ENCODE peak calls at places on chromosomes 4 and X, in six cellular contexts. K is H1, X is K562, T is GM12878, E is HepG2, W is SK-N-SH. J is an unnamed sample. For H4K20me1, the result is how much of the 10 kb centered on the place peaks cover.

GRCh38 chrX:48996969-48997368 is 5.1 kb downstream of the GRIPAP1 start:
- DNase-seq in E (no peak), X (peak), T (no peak), K (no peak), W (no peak), J (no peak)

GRCh38 chrX:334971-335757 is 16.6 kb upstream of the GTPBP6 start:
- DNase-seq in W (no peak), T (no peak), X (no peak), E (no peak), K (no peak), J (no peak)

GRCh38 chrX:10156199-10157031 is at the start of gene CLCN4:
- DNase-seq in K (no peak), W (peak), X (no peak), E (peak), T (no peak), J (peak)

GRCh38 chr4:180101348-180102083 is 2141.7 kb upstream of the TENM3 start:
- DNase-seq in E (no peak), T (no peak), K (no peak), X (no peak), W (no peak), J (no peak)

GRCh38 chr4:53490965-53491622 is 100.2 kb downstream of the LNX1 start:
- DNase-seq in X (peak), W (peak), E (peak), K (no peak), T (no peak), J (peak)

GRCh38 chr4:53185853-53186590 is 179.8 kb downstream of the SCFD2 start:
- DNase-seq in W (no peak), T (no peak), E (no peak), X (no peak), K (no peak), J (no peak)

GRCh38 chrX:98357146-98357545 is 1473.4 kb downstream of the RPA4 start:
- DNase-seq in T (no peak), X (no peak), W (no peak), E (no peak), K (no peak), J (no peak)

GRCh38 chr4:129092636-129093172 is 635 bp downstream of the SCLT1 start:
- DNase-seq in K (no peak), W (no peak), E (no peak), X (no peak), T (no peak), J (no peak)

GRCh38 chr4:183905593-183906485 is 732 bp downstream of the STOX2 start:
- DNase-seq in K (peak), X (no peak), W (peak), E (no peak), T (no peak), J (no peak)

GRCh38 chr4:184114431-184114830 is 103.2 kb downstream of the ENPP6 start:
- DNase-seq in T (no peak), W (no peak), K (no peak), E (no peak), X (peak), J (no peak)

GRCh38 chr4:76748649-76749048 is 149.3 kb downstream of the SOWAHB start:
- DNase-seq in K (no peak), E (peak), W (peak), X (no peak), T (no peak), J (no peak)

GRCh38 chr4:111027526-111027925 is 404.6 kb upstream of the PITX2 start:
- DNase-seq in K (no peak), W (no peak), X (no peak), E (no peak), T (no peak), J (no peak)

GRCh38 chr4:182307746-182308145 is 64.5 kb downstream of the TENM3 start:
- DNase-seq in X (no peak), T (no peak), K (no peak), E (no peak), W (no peak), J (peak)

GRCh38 chr4:15451181-15451865 is 18.4 kb upstream of the CC2D2A start:
- DNase-seq in K (no peak), X (no peak), W (no peak), T (no peak), E (no peak), J (no peak)

GRCh38 chrX:65866146-65866545 is 173.7 kb downstream of the VSIG4 start:
- DNase-seq in K (no peak), T (peak), W (no peak), E (no peak), X (no peak), J (no peak)

GRCh38 chrX:140510306-140510676 is 5.4 kb upstream of the SOX3 start:
- DNase-seq in W (peak), E (no peak), X (no peak), K (no peak), T (no peak), J (no peak)

GRCh38 chr4:20577702-20578101 is 122.6 kb upstream of the PACRGL start:
- DNase-seq in T (no peak), K (no peak), E (no peak), W (no peak), X (no peak), J (no peak)

GRCh38 chrX:26411045-26411444 is 195.1 kb downstream of the MAGEB5 start:
- DNase-seq in W (no peak), K (no peak), X (no peak), E (no peak), T (no peak), J (no peak)

GRCh38 chrX:151889451-151889850 is 23.2 kb upstream of the MAGEA4 start:
- DNase-seq in W (no peak), E (no peak), K (no peak), X (no peak), T (no peak), J (no peak)

GRCh38 chr4:108940086-108941033 is 177.5 kb upstream of the ETNPPL start:
- DNase-seq in K (no peak), T (no peak), E (no peak), X (no peak), W (no peak), J (no peak)

GRCh38 chr4:107392951-107393350 is 327.1 kb downstream of the PAPSS1 start:
- DNase-seq in T (no peak), E (no peak), W (peak), X (no peak), K (no peak), J (no peak)

GRCh38 chrX:154779261-154779660 is 16.6 kb downstream of the DKC1 start:
- DNase-seq in E (no peak), K (no peak), W (no peak), X (no peak), T (no peak), J (no peak)

GRCh38 chr4:147596976-147597375 is 20.2 kb upstream of the TMEM184C start:
- DNase-seq in K (no peak), T (no peak), X (no peak), E (no peak), W (no peak), J (no peak)

GRCh38 chr4:186653973-186654372 is 69.7 kb downstream of the FAT1 start:
- DNase-seq in E (no peak), K (no peak), X (no peak), W (no peak), T (no peak), J (no peak)

GRCh38 chr4:42906906-42907774 is 14.6 kb downstream of the GRXCR1 start:
- DNase-seq in W (no peak), X (no peak), T (no peak), E (no peak), K (no peak), J (no peak)

GRCh38 chr4:35772291-35772690 is 472.0 kb downstream of the ARAP2 start:
- DNase-seq in W (no peak), K (no peak), T (no peak), X (no peak), E (no peak), J (no peak)

GRCh38 chrX:41382699-41383645 is 49.0 kb downstream of the DDX3X start:
- DNase-seq in X (no peak), E (no peak), K (no peak), W (no peak), T (no peak), J (peak)

GRCh38 chrX:149493567-149494562 is 11.2 kb downstream of the IDS start:
- DNase-seq in K (no peak), E (no peak), W (no peak), X (peak), T (no peak), J (no peak)

GRCh38 chr4:13537011-13537831 is 7.1 kb downstream of the NKX3-2 start:
- DNase-seq in W (peak), K (no peak), E (no peak), T (no peak), X (no peak), J (no peak)

GRCh38 chr4:13539047-13539720 is 5.1 kb downstream of the NKX3-2 start:
- DNase-seq in K (no peak), W (peak), E (no peak), T (no peak), X (no peak), J (no peak)

GRCh38 chr4:13537832-13538177 is 6.5 kb downstream of the NKX3-2 start:
- DNase-seq in K (no peak), E (no peak), X (no peak), W (peak), T (no peak), J (no peak)

GRCh38 chr4:13539721-13540445 is 4.4 kb downstream of the NKX3-2 start:
- DNase-seq in X (no peak), T (no peak), K (no peak), W (peak), E (no peak), J (no peak)

DNA sequence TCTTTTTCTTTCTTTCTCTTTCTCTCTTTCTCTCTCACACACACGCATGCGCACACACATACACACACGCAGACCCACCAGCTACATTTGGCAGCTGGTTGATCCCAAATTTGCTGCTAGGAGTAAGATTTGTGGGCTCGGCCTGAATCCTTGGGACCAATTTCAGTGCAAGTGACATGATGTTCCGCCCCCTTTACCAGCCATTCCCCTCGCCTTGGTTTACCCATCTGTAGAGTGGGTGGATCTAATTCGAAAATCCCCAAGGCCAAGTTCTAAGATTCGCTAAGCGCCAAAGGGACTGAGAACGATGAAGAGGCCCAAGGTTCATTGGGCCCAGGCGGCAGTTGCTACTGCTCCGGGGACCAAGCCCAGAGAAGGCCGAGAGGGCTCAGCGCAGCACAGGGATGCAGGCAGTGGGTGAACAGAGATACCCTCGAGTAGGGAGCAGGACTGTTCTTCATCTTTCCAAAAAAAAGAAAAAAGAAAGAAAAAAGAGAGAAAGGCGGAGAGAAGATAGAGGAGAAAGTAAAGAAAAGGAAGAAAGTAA is 5.8 kb downstream of the NKX3-2 start:
- DNase-seq in T (no peak), K (no peak), W (peak), X (no peak), E (no peak), J (no peak)
- H4K20me1 ChIP-seq in T (under half), K (under half), W (under half), X (under half), E (under half), J (under half)

DNA sequence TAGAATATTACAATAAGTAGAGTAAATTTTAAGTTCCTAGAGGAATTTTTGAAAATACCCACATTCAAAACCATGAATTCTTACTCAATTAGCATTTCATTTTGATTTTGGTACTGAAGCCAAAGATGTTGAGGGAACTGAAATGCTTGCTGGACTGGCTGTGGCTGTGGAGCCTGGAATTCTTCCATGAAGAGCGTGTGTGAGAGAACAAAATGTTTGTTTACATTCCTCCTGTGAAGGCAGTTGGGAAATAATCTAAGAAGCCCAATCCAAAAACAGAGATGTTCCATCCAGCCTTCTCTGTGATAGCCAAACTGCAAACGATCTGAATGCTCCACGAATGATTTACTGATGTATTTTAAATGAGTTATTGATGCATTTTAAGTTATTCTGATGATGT is 3.8 kb upstream of the ADH1B start:
- DNase-seq in K (no peak), E (no peak), T (no peak), W (no peak), X (no peak), J (no peak)
- TF ChIP-seq RAD21 in K (no peak), E (no peak), T (no peak), W (no peak), X (no peak), J (no peak)

DNA sequence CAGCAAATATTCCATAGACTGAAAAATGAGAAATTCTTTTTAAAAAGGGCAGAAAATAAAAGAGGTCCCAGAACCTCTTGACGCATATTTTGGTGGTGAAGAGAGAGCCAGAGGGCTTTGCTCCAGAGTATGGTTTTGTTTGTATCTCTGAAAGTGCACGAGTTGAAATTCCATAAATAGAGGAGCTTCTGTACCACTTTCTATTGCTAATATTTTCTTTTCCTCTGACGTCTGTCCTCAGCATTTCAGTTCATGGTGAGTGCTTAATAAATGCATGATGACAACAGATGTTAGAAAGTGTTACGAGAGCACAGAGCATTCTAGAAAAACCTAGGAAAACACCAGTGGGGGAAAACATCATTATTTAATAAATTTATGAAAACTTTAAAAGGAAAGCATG is 145.6 kb downstream of the AMELX start:
- DNase-seq in E (no peak), W (no peak), T (no peak), X (no peak), K (no peak), J (no peak)
- TF ChIP-seq JUND in E (no peak), W (no peak), T (no peak), X (no peak), K (no peak), J (no peak)

GRCh38 chr4:173259310-173259709 is 74.8 kb downstream of the HMGB2 start:
- DNase-seq in T (no peak), X (no peak), W (no peak), E (no peak), K (no peak), J (no peak)
- H4K20me1 ChIP-seq in T (under half), X (under half), W (under half), E (under half), K (under half), J (under half)

GRCh38 chr4:188092824-188093223 is 16.6 kb downstream of the TRIML2 start:
- DNase-seq in X (no peak), W (no peak), E (no peak), K (no peak), T (no peak), J (no peak)
- TF ChIP-seq RAD21 in X (no peak), W (no peak), E (no peak), K (no peak), T (no peak), J (no peak)

DNA sequence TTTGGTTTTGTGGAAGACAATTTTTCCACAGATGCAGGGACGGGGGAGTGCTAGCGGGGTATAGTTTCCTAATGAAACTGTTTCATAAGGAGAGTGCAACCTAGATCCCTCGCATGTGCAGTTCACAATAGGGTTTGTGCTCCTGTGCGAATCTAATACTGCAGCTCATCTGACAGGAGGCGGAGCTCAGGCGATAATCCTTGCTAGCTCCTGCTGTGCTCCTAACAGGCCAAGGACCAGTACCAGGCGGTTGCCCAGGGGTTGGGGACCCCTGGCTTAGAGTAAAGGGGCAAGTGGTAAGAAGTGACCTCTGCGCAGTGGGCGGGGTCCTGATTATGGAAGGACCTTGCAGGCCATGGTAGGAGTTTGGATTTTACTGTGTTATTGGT is 3.8 kb downstream of the SCML1 start:
- DNase-seq in W (no peak), X (no peak), K (no peak), E (peak), T (no peak), J (no peak)
- TF ChIP-seq JUND in W (no peak), X (no peak), K (no peak), E (no peak), T (no peak), J (no peak)

GRCh38 chr4:40231464-40231863 is 34.6 kb downstream of the RHOH start:
- DNase-seq in E (no peak), W (no peak), T (no peak), X (no peak), K (no peak), J (no peak)
- H4K20me1 ChIP-seq in E (under half), W (under half), T (under half), X (under half), K (under half), J (under half)

J was measured in HCT116.